ENCODE peak calls at places on chromosomes 16 and 17, in seven cellular contexts. Z is CD4-positive, alpha-beta T cell; I is kidney; H is tibial artery; J is brain microvascular endothelial cell; B is iPS DF 6.9; M is right cardiac atrium. Y is an unnamed sample.

GRCh38 chr17:56795510-56795909 is 38.2 kb downstream of the C17orf67 start:
- DNase-seq in Z (no peak), I (no peak), H (no peak), J (no peak), B (no peak), M (no peak), Y (no peak)

GRCh38 chr17:77744268-77744988 is 214.1 kb upstream of the TNRC6C start:
- DNase-seq in Z (no peak), I (no peak), H (peak; percentile 59), J (no peak), B (no peak), M (no peak), Y (no peak)

GRCh38 chr16:9040766-9041430 is 50.5 kb upstream of the HAPSTR1 start:
- DNase-seq in Z (no peak), I (no peak), H (no peak), J (no peak), B (no peak), M (no peak), Y (no peak)

GRCh38 chr17:5425826-5426225 is 5.8 kb downstream of the RPAIN start:
- DNase-seq in Z (no peak), I (no peak), H (no peak), J (no peak), B (no peak), M (no peak), Y (no peak)

GRCh38 chr17:76272541-76273434 is 7.6 kb downstream of the UBALD2 start:
- DNase-seq in Z (peak; percentile 52), I (peak; percentile 84), H (no peak), J (no peak), B (no peak), M (no peak), Y (no peak)

GRCh38 chr17:58156839-58157803 is 8.9 kb downstream of the OR4D1 start:
- DNase-seq in Z (peak; percentile 51), I (peak; percentile 76), H (no peak), J (no peak), B (peak; percentile 47), M (peak; percentile 33), Y (peak; percentile 26)

GRCh38 chr16:66516172-66516807 is 33.6 kb downstream of the TK2 start:
- DNase-seq in Z (no peak), I (no peak), H (no peak), J (no peak), B (no peak), M (no peak), Y (no peak)

GRCh38 chr17:79715318-79716182 is 15.2 kb upstream of the ENPP7 start:
- DNase-seq in Z (no peak), I (no peak), H (no peak), J (no peak), B (no peak), M (no peak), Y (no peak)

GRCh38 chr16:86491643-86492030 is 18.7 kb upstream of the FOXF1 start:
- DNase-seq in Z (no peak), I (no peak), H (no peak), J (no peak), B (no peak), M (no peak), Y (peak; percentile 48)

GRCh38 chr17:48998557-48999440 is 1.6 kb downstream of the IGF2BP1 start:
- DNase-seq in Z (no peak), I (no peak), H (no peak), J (no peak), B (no peak), M (no peak), Y (no peak)

GRCh38 chr17:78947235-78948153 is 22.3 kb upstream of the TIMP2 start:
- DNase-seq in Z (no peak), I (no peak), H (no peak), J (no peak), B (no peak), M (no peak), Y (no peak)

GRCh38 chr17:69450857-69451410 is 36.4 kb downstream of the MAP2K6 start:
- DNase-seq in Z (no peak), I (no peak), H (no peak), J (peak; percentile 12), B (no peak), M (no peak), Y (no peak)

GRCh38 chr17:69323806-69324205 is 3.1 kb downstream of the ABCA5 start:
- DNase-seq in Z (no peak), I (no peak), H (no peak), J (no peak), B (no peak), M (no peak), Y (no peak)

GRCh38 chr17:75601057-75601987 is 13.7 kb downstream of the MYO15B start:
- DNase-seq in Z (peak; percentile 56), I (peak; percentile 84), H (peak; percentile 39), J (peak; percentile 28), B (no peak), M (peak; percentile 51), Y (no peak)

GRCh38 chr16:17773698-17774101 is 302.9 kb upstream of the XYLT1 start:
- DNase-seq in Z (no peak), I (no peak), H (no peak), J (peak; percentile 90), B (no peak), M (no peak), Y (no peak)

GRCh38 chr16:9259914-9260608 is 168.6 kb downstream of the HAPSTR1 start:
- DNase-seq in Z (no peak), I (no peak), H (no peak), J (no peak), B (no peak), M (no peak), Y (no peak)

GRCh38 chr17:4407851-4408250 is 25.9 kb upstream of the SPNS3 start:
- DNase-seq in Z (no peak), I (no peak), H (no peak), J (no peak), B (no peak), M (no peak), Y (no peak)

GRCh38 chr17:77446959-77447634 is 306.3 kb downstream of the SEC14L1 start:
- DNase-seq in Z (no peak), I (no peak), H (no peak), J (peak; percentile 48), B (no peak), M (peak; percentile 27), Y (no peak)

GRCh38 chr16:71769222-71769621 is 39.4 kb downstream of the AP1G1 start:
- DNase-seq in Z (no peak), I (no peak), H (no peak), J (no peak), B (no peak), M (no peak), Y (no peak)

GRCh38 chr17:7405413-7405881 is 1.6 kb upstream of the TMEM256 start:
- DNase-seq in Z (no peak), I (peak; percentile 81), H (no peak), J (no peak), B (no peak), M (no peak), Y (no peak)

GRCh38 chr16:55261301-55261700 is 62.7 kb upstream of the IRX6 start:
- DNase-seq in Z (no peak), I (no peak), H (no peak), J (no peak), B (no peak), M (no peak), Y (no peak)

GRCh38 chr16:80174416-80174815 is 366.4 kb upstream of the DYNLRB2 start:
- DNase-seq in Z (no peak), I (no peak), H (no peak), J (peak; percentile 53), B (no peak), M (no peak), Y (no peak)

GRCh38 chr17:15340966-15341365 is 431 bp downstream of the TEKT3 start:
- DNase-seq in Z (no peak), I (no peak), H (no peak), J (no peak), B (no peak), M (no peak), Y (no peak)

GRCh38 chr17:32226881-32227280 is 38.8 kb upstream of the RHBDL3 start:
- DNase-seq in Z (no peak), I (no peak), H (no peak), J (no peak), B (no peak), M (no peak), Y (no peak)

DNA sequence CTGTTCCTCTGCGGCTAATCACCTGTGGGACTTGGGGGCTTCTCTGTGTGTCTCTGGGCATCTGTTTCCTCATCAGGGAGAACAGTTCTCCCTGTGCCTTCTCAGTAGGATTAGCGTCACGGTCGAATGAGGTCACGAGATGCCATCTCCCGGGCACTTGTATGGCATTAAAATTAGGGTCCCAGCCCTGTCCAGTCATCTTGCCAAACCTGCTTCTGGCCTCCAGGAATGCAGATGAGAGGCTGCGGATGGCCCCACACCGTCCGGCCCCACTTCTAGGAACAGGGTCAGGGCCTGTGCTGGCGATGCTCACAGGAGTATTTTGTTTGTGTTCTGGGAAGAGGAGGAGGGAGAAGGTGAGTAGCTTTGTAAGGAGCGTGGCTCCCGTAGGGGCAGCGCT is 58.5 kb downstream of the OR1D5 start:
- DNase-seq in Z (no peak), I (peak; percentile 81), H (no peak), J (no peak), B (no peak), M (no peak), Y (no peak)
- H3K27ac ChIP-seq in Z (no peak overlapping the region), I (peak overlapping the region; percentile 88), H (peak overlapping the region; percentile 94), J (no peak overlapping the region), B (no peak overlapping the region), M (no peak overlapping the region), Y (peak overlapping the region; percentile 86)

GRCh38 chr16:56990407-56991286 is 1.3 kb downstream of the NLRC5 start:
- DNase-seq in Z (no peak), I (no peak), H (peak; percentile 12), J (no peak), B (no peak), M (no peak), Y (no peak)
- H3K27ac ChIP-seq in Z (peak overlapping the region; percentile 93), I (no peak overlapping the region), H (peak overlapping the region; percentile 91), J (no peak overlapping the region), B (no peak overlapping the region), M (no peak overlapping the region), Y (no peak overlapping the region)

DNA sequence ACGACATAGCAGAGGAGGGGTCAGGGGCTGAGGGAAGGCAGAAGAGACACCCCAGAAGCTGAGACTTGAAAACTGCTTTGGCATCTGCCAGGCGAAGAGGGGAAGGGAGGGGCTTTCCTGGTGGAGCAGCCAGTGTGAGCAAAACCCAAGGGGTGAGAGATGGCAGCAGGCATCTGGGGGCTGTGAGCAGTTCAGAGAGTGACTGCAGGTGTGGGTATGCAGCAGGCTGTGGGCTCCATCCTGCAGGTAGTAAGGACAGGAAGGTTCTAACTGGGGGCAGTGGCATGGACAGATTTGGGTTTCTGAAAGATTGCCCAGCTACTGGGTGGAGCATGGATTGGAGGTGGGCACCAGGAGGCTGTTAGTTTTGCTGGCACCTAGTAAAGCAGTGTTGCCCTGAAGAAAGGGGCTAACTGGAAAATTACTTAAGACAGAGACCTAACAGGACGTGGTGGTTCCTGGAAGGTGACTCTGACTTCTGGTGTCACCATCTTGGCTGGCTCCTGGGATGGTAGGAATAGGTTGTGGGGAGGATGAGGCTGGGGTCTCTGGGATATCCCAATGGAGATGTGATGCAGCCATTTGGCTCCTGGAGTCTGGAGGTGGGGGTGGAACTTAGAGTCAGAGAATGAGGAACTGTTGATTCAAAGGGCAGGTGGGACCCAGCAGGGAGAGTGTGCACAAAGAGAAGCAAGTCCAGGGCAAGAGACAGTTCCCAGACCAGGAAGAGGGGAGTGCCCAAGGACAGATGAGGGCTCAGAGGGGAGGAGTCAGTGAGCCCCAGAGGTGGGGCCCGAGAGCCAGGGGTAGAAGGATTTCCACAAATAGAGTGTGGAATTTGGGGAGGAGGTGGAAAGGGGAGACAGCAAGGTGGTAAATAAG is 11.2 kb downstream of the BCL7C start:
- DNase-seq in Z (no peak), I (no peak), H (no peak), J (no peak), B (no peak), M (no peak), Y (no peak)
- H3K27ac ChIP-seq in Z (no peak overlapping the region), I (no peak overlapping the region), H (no peak overlapping the region), J (no peak overlapping the region), B (no peak overlapping the region), M (no peak overlapping the region), Y (no peak overlapping the region)

GRCh38 chr16:48409839-48410610 is 24.8 kb upstream of the SIAH1 start:
- DNase-seq in Z (no peak), I (no peak), H (no peak), J (peak; percentile 95), B (no peak), M (peak; percentile 45), Y (no peak)
- H3K27ac ChIP-seq in Z (no peak overlapping the region), I (no peak overlapping the region), H (no peak overlapping the region), J (peak overlapping the region; percentile 43), B (no peak overlapping the region), M (no peak overlapping the region), Y (no peak overlapping the region)

Y was measured in substantia nigra.